ENCODE peak calls at places on chromosomes 11 and 22, in four cellular contexts. S is H1, B is HepG2, Y is K562. Z is an unnamed sample.

GRCh38 chr11:129930306-129930705 is 34.9 kb upstream of the NFRKB start:
- DNase-seq in S (no peak), B (no peak), Y (peak; percentile 58), Z (no peak)

GRCh38 chr11:28231475-28231874 is 123.3 kb downstream of the METTL15 start:
- DNase-seq in S (no peak), B (no peak), Y (no peak), Z (no peak)

GRCh38 chr11:45178890-45179663 is 32.6 kb downstream of the PRDM11 start:
- DNase-seq in S (no peak), B (no peak), Y (no peak), Z (no peak)

GRCh38 chr11:73182824-73183321 is 35.2 kb upstream of the P2RY2 start:
- DNase-seq in S (no peak), B (peak; percentile 47), Y (peak; percentile 87), Z (no peak)

GRCh38 chr11:117725048-117725734 is 71.8 kb downstream of the DSCAML1 start:
- DNase-seq in S (no peak), B (no peak), Y (no peak), Z (no peak)

GRCh38 chr11:75539459-75540022 is 13.8 kb upstream of the GDPD5 start:
- DNase-seq in S (no peak), B (no peak), Y (no peak), Z (no peak)

GRCh38 chr11:69403556-69404215 is 77.8 kb upstream of the LINC01488 start:
- DNase-seq in S (no peak), B (no peak), Y (no peak), Z (no peak)

GRCh38 chr11:104259121-104259610 is 95.2 kb upstream of the PDGFD start:
- DNase-seq in S (no peak), B (no peak), Y (no peak), Z (no peak)

GRCh38 chr11:93031386-93031785 is 61.9 kb downstream of the MTNR1B start:
- DNase-seq in S (peak; percentile 53), B (no peak), Y (peak; percentile 4), Z (no peak)

GRCh38 chr11:83349371-83349770 is 63.2 kb upstream of the CCDC90B start:
- DNase-seq in S (no peak), B (no peak), Y (no peak), Z (no peak)

GRCh38 chr11:3905080-3905953 is 49.9 kb downstream of the STIM1 start:
- DNase-seq in S (no peak), B (peak; percentile 98), Y (peak; percentile 51), Z (no peak)

GRCh38 chr11:69923196-69923595 is 104.0 kb upstream of the FGF3 start:
- DNase-seq in S (no peak), B (no peak), Y (no peak), Z (no peak)

GRCh38 chr22:50342651-50343540 is at the start of gene PPP6R2:
- DNase-seq in S (no peak), B (peak; percentile 40), Y (peak; percentile 81), Z (no peak)

GRCh38 chr11:26931881-26932280 is 62.0 kb upstream of the FIBIN start:
- DNase-seq in S (no peak), B (no peak), Y (no peak), Z (no peak)

GRCh38 chr22:44039566-44040171 is 15.6 kb downstream of the PARVB start:
- DNase-seq in S (no peak), B (no peak), Y (no peak), Z (no peak)

GRCh38 chr22:33130473-33130872 is 72.3 kb upstream of the SYN3 start:
- DNase-seq in S (no peak), B (peak; percentile 84), Y (no peak), Z (no peak)

GRCh38 chr22:44574581-44575343 is 76.7 kb upstream of the RTL6 start:
- DNase-seq in S (no peak), B (no peak), Y (no peak), Z (no peak)

GRCh38 chr22:20392983-20393704 is 807 bp upstream of the ZNF74 start:
- DNase-seq in S (no peak), B (no peak), Y (peak; percentile 44), Z (no peak)

GRCh38 chr11:27971256-27971655 is 136.7 kb downstream of the KIF18A start:
- DNase-seq in S (no peak), B (no peak), Y (no peak), Z (no peak)

GRCh38 chr11:129652828-129653227 is 162.8 kb upstream of the TMEM45B start:
- DNase-seq in S (no peak), B (no peak), Y (no peak), Z (no peak)

GRCh38 chr11:58059011-58059358 is 28.2 kb downstream of the OR6Q1 start:
- DNase-seq in S (no peak), B (peak; percentile 82), Y (no peak), Z (no peak)

GRCh38 chr22:25051983-25052710 is 99.6 kb downstream of the KIAA1671 start:
- DNase-seq in S (no peak), B (peak; percentile 8), Y (no peak), Z (no peak)

GRCh38 chr11:103773059-103773458 is 263.4 kb upstream of the DDI1 start:
- DNase-seq in S (no peak), B (no peak), Y (no peak), Z (no peak)

GRCh38 chr11:33842236-33842915 is 49.5 kb downstream of the LMO2 start:
- DNase-seq in S (no peak), B (no peak), Y (no peak), Z (no peak)

GRCh38 chr11:76329983-76330382 is 50.9 kb downstream of the THAP12 start:
- DNase-seq in S (no peak), B (peak; percentile 31), Y (no peak), Z (no peak)

GRCh38 chr11:121031167-121031566 is 7.3 kb downstream of the TBCEL start:
- DNase-seq in S (no peak), B (no peak), Y (no peak), Z (no peak)

GRCh38 chr22:21761086-21761485 is 25.5 kb upstream of the YPEL1 start:
- DNase-seq in S (no peak), B (no peak), Y (no peak), Z (no peak)

GRCh38 chr22:24824250-24824649 is 18.2 kb downstream of the SGSM1 start:
- DNase-seq in S (no peak), B (no peak), Y (no peak), Z (no peak)

GRCh38 chr22:44205713-44206645 is 25.3 kb downstream of the PARVG start:
- DNase-seq in S (no peak), B (no peak), Y (no peak), Z (no peak)

GRCh38 chr22:44890416-44891292 is 119.2 kb downstream of the PHF21B start:
- DNase-seq in S (no peak), B (no peak), Y (no peak), Z (no peak)

DNA sequence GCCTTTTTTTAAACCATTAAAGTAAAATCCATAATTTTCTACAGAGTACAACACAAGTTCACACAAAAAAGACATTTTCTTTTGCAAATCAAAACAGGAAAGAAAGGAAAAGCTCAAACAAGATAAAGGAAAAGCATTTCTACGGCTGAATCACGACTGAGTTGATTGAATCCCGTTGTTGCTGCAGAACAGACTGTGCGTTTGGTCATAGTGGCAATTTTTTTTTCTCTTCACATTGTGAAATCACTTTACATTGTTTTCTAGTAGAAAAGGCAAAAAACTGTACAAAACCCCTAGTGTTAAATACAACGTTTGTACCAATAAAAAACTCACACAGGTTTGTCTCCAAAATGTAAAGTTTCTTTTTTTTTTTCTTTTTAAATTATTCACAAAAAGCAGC is 17.3 kb upstream of the RAPSN start:
- DNase-seq in S (no peak), B (no peak), Y (no peak), Z (no peak)
- TF ChIP-seq TAF1 in S (no peak), B (no peak), Y (no peak), Z (no peak)

GRCh38 chr11:95231881-95232605 is 1.0 kb upstream of the SESN3 start:
- DNase-seq in S (no peak), B (no peak), Y (no peak), Z (no peak)

GRCh38 chr11:95228081-95228859 is 2.7 kb downstream of the SESN3 start:
- DNase-seq in S (no peak), B (no peak), Y (no peak), Z (no peak)

GRCh38 chr11:95229199-95230053 is 1.6 kb downstream of the SESN3 start:
- DNase-seq in S (no peak), B (no peak), Y (no peak), Z (no peak)

GRCh38 chr11:95231126-95231880 is at the start of gene SESN3:
- DNase-seq in S (peak; percentile 98), B (peak; percentile 89), Y (peak; percentile 97), Z (peak; percentile 93)

GRCh38 chr11:95230054-95231034 is 658 bp downstream of the SESN3 start:
- DNase-seq in S (no peak), B (no peak), Y (no peak), Z (no peak)
- TF ChIP-seq EZH2 in S (no peak), B (peak; percentile 84), Y (no peak), Z (peak; percentile 51)

GRCh38 chr11:20008870-20009644 is 151.2 kb downstream of the DBX1 start:
- DNase-seq in S (no peak), B (peak; percentile 56), Y (no peak), Z (no peak)
- TF ChIP-seq TAF1 in S (no peak), B (no peak), Y (no peak), Z (no peak)

GRCh38 chr22:46043339-46043738 is 66.4 kb upstream of the WNT7B start:
- DNase-seq in S (no peak), B (no peak), Y (no peak), Z (no peak)

GRCh38 chr22:46042786-46043185 is 65.8 kb upstream of the WNT7B start:
- DNase-seq in S (no peak), B (no peak), Y (no peak), Z (no peak)

GRCh38 chr22:46044718-46045458 is 67.9 kb upstream of the WNT7B start:
- DNase-seq in S (no peak), B (no peak), Y (no peak), Z (no peak)

GRCh38 chr22:46045459-46046298 is 68.7 kb upstream of the WNT7B start:
- DNase-seq in S (no peak), B (no peak), Y (no peak), Z (no peak)

GRCh38 chr22:46043816-46044717 is 67.1 kb upstream of the WNT7B start:
- DNase-seq in S (no peak), B (no peak), Y (no peak), Z (no peak)
- TF ChIP-seq EZH2 in S (no peak), B (no peak), Y (no peak), Z (no peak)

DNA sequence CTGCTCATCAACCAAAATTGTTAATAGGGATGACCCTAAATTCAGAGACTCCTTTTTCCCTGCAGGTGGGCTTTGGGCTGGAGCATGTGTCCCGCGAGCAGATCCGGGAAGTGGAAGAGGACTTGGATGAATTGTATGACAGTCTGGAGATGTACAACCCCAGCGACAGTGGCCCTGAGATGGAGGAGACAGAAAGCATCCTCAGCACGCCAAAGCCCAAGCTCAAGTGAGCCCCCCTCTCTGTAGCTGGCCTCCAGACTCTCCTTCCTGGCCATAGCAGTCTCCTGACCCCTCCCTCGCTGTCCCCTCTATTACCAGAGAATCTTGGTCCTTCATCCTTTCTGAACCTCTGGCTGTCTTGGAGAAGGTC is 47.9 kb upstream of the RAB1B start:
- DNase-seq in S (no peak), B (no peak), Y (no peak), Z (no peak)
- TF ChIP-seq TAF1 in S (no peak), B (no peak), Y (no peak), Z (no peak)

GRCh38 chr11:119741369-119742262 is 12.6 kb upstream of the NECTIN1 start:
- DNase-seq in S (no peak), B (peak; percentile 21), Y (peak; percentile 54), Z (no peak)
- TF ChIP-seq EZH2 in S (peak; percentile 27), B (no peak), Y (no peak), Z (no peak)

Z was measured in GM12878.